ENCODE peak calls at places on chromosomes 13 and 19, in nine cellular contexts. F is KBM-7, N is LHCN-M2, L is omental fat pad, X is pancreas, O is NCI-H460, A is lower lobe of right lung, U is epithelial cell of prostate, B is NCI-H1694. M is an unnamed sample.

GRCh38 chr13:28744091-28744536 is 25.3 kb upstream of the SLC46A3 start:
- DNase-seq in X (no peak), L (no peak), N (peak), A (no peak), U (no peak), O (no peak), F (peak), B (no peak), M (no peak)

GRCh38 chr19:40747536-40747935 is 2.7 kb downstream of the ACTMAP start:
- DNase-seq in O (no peak), A (no peak), B (no peak), N (no peak), X (no peak), L (no peak), U (no peak), F (no peak), M (no peak)

GRCh38 chr13:112209266-112209665 is 142.3 kb downstream of the SOX1 start:
- DNase-seq in F (no peak), L (no peak), U (no peak), B (no peak), O (no peak), A (no peak), N (no peak), X (no peak), M (no peak)

GRCh38 chr19:400976-401835 is 7.7 kb downstream of the C2CD4C start:
- DNase-seq in B (no peak), X (no peak), A (peak), N (no peak), U (no peak), O (no peak), F (no peak), L (no peak), M (peak)

GRCh38 chr13:76161143-76161542 is 525.0 kb downstream of the LMO7 start:
- DNase-seq in L (no peak), U (no peak), B (no peak), F (no peak), O (no peak), N (peak), A (no peak), X (no peak), M (no peak)

GRCh38 chr19:51094696-51095279 is 12.1 kb upstream of the KLK14 start:
- DNase-seq in F (peak), B (no peak), O (peak), A (peak), U (no peak), N (no peak), L (no peak), X (peak), M (peak)

GRCh38 chr13:45473627-45474026 is 8.9 kb downstream of the COG3 start:
- DNase-seq in O (no peak), X (no peak), F (peak), B (no peak), N (no peak), U (no peak), L (no peak), A (no peak), M (no peak)

GRCh38 chr19:10852098-10852800 is 4.0 kb downstream of the C19orf38 start:
- DNase-seq in B (no peak), L (no peak), U (peak), O (no peak), A (no peak), F (no peak), X (no peak), N (peak), M (no peak)

GRCh38 chr19:41407271-41407670 is 9.7 kb downstream of the BCKDHA start:
- DNase-seq in U (no peak), O (no peak), L (no peak), B (no peak), X (no peak), A (peak), N (no peak), F (peak), M (no peak)

GRCh38 chr19:47729468-47729798 is 15.9 kb upstream of the NOP53 start:
- DNase-seq in B (no peak), L (no peak), U (peak), N (peak), O (peak), A (peak), X (peak), F (peak), M (no peak)

GRCh38 chr19:43474986-43475705 is 9.7 kb upstream of the LYPD3 start:
- DNase-seq in U (no peak), F (no peak), O (peak), X (peak), N (peak), L (peak), A (peak), B (peak), M (peak)

GRCh38 chr13:70964124-70964523 is 855.9 kb upstream of the KLHL1 start:
- DNase-seq in L (no peak), U (no peak), X (no peak), B (no peak), A (no peak), O (no peak), N (no peak), F (peak), M (no peak)

GRCh38 chr13:66405908-66406802 is 824.0 kb downstream of the PCDH9 start:
- DNase-seq in O (no peak), X (no peak), B (no peak), U (peak), N (peak), A (no peak), F (no peak), L (no peak), M (no peak)